ENCODE peak calls at places on chromosomes 16 and 17, in ten cellular contexts. P is NCI-H1092; S is hypothalamus; L is mammary epithelial cell; H is prostate gland; E is LHCN-M2; Y is anterior cingulate cortex; M is ELR; Z is CD8-positive, alpha-beta memory T cell; F is heart right ventricle. C is an unnamed sample.

GRCh38 chr17:47663997-47664941 is 14.6 kb downstream of the KPNB1 start:
- DNase-seq in Y (peak), S (no peak), L (peak), Z (peak), F (peak), P (peak), H (peak), M (peak), E (peak), C (peak)

GRCh38 chr16:54125751-54126655 is 160.6 kb downstream of the IRX3 start:
- DNase-seq in S (no peak), Y (no peak), H (no peak), L (no peak), M (no peak), Z (no peak), E (no peak), P (no peak), F (no peak), C (no peak)

GRCh38 chr17:45729284-45729907 is 54.7 kb upstream of the CRHR1 start:
- DNase-seq in H (no peak), F (no peak), S (no peak), L (no peak), Z (no peak), P (peak), E (peak), M (no peak), Y (no peak), C (no peak)

GRCh38 chr16:11672206-11673090 is 4.2 kb downstream of the SNN start:
- DNase-seq in H (no peak), Z (no peak), M (no peak), S (no peak), F (peak), L (no peak), E (no peak), P (no peak), Y (no peak), C (no peak)

GRCh38 chr17:48545022-48545376 is at the start of gene HOXB2:
- DNase-seq in Y (no peak), P (peak), S (no peak), M (no peak), F (no peak), Z (no peak), E (peak), L (peak), H (no peak), C (no peak)

GRCh38 chr16:85894266-85894665 is 4.7 kb upstream of the IRF8 start:
- DNase-seq in Y (no peak), P (no peak), Z (no peak), M (no peak), S (no peak), F (no peak), L (no peak), E (no peak), H (no peak), C (no peak)

GRCh38 chr17:42284566-42284965 is 3.7 kb upstream of the STAT5A start:
- DNase-seq in M (no peak), E (no peak), L (no peak), S (no peak), P (no peak), H (no peak), F (no peak), Z (no peak), Y (no peak), C (no peak)

GRCh38 chr16:35207059-35207999 is 1747.9 kb downstream of the TP53TG3F start:
- DNase-seq in E (no peak), F (peak), M (no peak), S (no peak), L (no peak), Z (no peak), Y (no peak), H (no peak), P (no peak), C (no peak)

GRCh38 chr16:4008116-4008515 is 108.1 kb downstream of the ADCY9 start:
- DNase-seq in P (no peak), H (no peak), S (no peak), F (no peak), Z (no peak), E (no peak), M (no peak), Y (no peak), L (no peak), C (no peak)

GRCh38 chr16:55922662-55923061 is 47.5 kb upstream of the CES5A start:
- DNase-seq in S (no peak), M (no peak), F (no peak), Y (no peak), H (no peak), P (no peak), E (no peak), L (no peak), Z (no peak), C (no peak)

GRCh38 chr17:61201211-61201610 is 198.4 kb upstream of the TBX2 start:
- DNase-seq in H (no peak), Z (no peak), M (peak), P (no peak), E (peak), S (no peak), Y (no peak), L (peak), F (no peak), C (peak)

GRCh38 chr16:68737730-68738590 is 868 bp downstream of the CDH1 start:
- DNase-seq in L (peak), E (no peak), H (peak), Y (no peak), F (no peak), S (no peak), Z (no peak), M (no peak), P (no peak), C (no peak)

GRCh38 chr16:27365142-27366089 is 36.6 kb upstream of the IL21R start:
- DNase-seq in L (peak), M (peak), E (peak), Z (no peak), S (no peak), F (no peak), P (no peak), Y (no peak), H (no peak), C (no peak)

GRCh38 chr16:87161822-87162676 is 155.1 kb downstream of the C16orf95 start:
- DNase-seq in S (no peak), H (no peak), P (no peak), Y (no peak), Z (no peak), M (no peak), E (no peak), L (peak), F (no peak), C (no peak)

GRCh38 chr16:55047331-55047730 is 116.7 kb downstream of the IRX5 start:
- DNase-seq in S (no peak), H (no peak), L (no peak), E (no peak), Z (no peak), F (no peak), P (no peak), Y (no peak), M (no peak), C (no peak)

GRCh38 chr17:82871056-82871775 is 31.4 kb upstream of the ZNF750 start:
- DNase-seq in P (no peak), Z (no peak), Y (no peak), S (no peak), M (no peak), H (no peak), L (peak), F (peak), E (no peak), C (no peak)

GRCh38 chr16:29029168-29029994 is 44.5 kb downstream of the LAT start:
- DNase-seq in M (peak), Z (peak), E (peak), S (no peak), L (peak), P (no peak), H (no peak), F (no peak), Y (no peak), C (peak)

GRCh38 chr17:43409131-43409530 is 10.3 kb downstream of the ARL4D start:
- DNase-seq in Z (no peak), S (no peak), F (no peak), P (no peak), H (no peak), L (no peak), E (no peak), Y (no peak), M (no peak), C (no peak)

GRCh38 chr17:61479493-61480413 is 27.5 kb downstream of the TBX4 start:
- DNase-seq in F (no peak), Z (no peak), P (no peak), Y (no peak), L (no peak), E (no peak), M (no peak), S (no peak), H (no peak), C (no peak)

GRCh38 chr17:40318835-40319332 is 9.9 kb downstream of the RARA start:
- DNase-seq in Y (no peak), Z (no peak), H (no peak), L (no peak), S (no peak), E (no peak), F (peak), P (no peak), M (peak), C (no peak)

GRCh38 chr16:30472328-30472942 is at the start of gene ITGAL:
- DNase-seq in F (peak), S (no peak), Y (no peak), H (no peak), L (no peak), Z (peak), P (no peak), E (no peak), M (no peak), C (no peak)

GRCh38 chr17:78924481-78925151 is 571 bp downstream of the TIMP2 start:
- DNase-seq in P (no peak), M (peak), F (peak), Y (peak), E (no peak), Z (no peak), L (no peak), H (no peak), S (no peak), C (no peak)

GRCh38 chr17:60671482-60671881 is 6.2 kb upstream of the BCAS3 start:
- DNase-seq in F (no peak), L (peak), M (peak), E (peak), P (no peak), Y (no peak), Z (no peak), H (no peak), S (no peak), C (no peak)

GRCh38 chr17:74528491-74529199 is 2.6 kb downstream of the CD300LB start:
- DNase-seq in L (no peak), P (no peak), E (no peak), F (peak), M (no peak), H (no peak), Z (no peak), S (no peak), Y (no peak), C (no peak)

GRCh38 chr17:10226930-10227695 is 28.7 kb upstream of the GAS7 start:
- DNase-seq in L (no peak), P (no peak), Y (peak), Z (peak), F (peak), S (no peak), H (peak), E (no peak), M (peak), C (no peak)

GRCh38 chr17:1491406-1492248 is 859 bp downstream of the MYO1C start:
- DNase-seq in Z (peak), L (no peak), H (no peak), F (peak), S (no peak), Y (peak), M (peak), E (no peak), P (no peak), C (no peak)

GRCh38 chr16:78503501-78504110 is 404.2 kb downstream of the WWOX start:
- DNase-seq in H (peak), L (no peak), F (peak), E (peak), Y (peak), S (no peak), Z (peak), M (peak), P (peak), C (peak)

GRCh38 chr16:70634861-70635260 is 11.5 kb upstream of the IL34 start:
- DNase-seq in P (no peak), Z (no peak), L (no peak), M (peak), Y (no peak), F (no peak), H (no peak), S (no peak), E (peak), C (no peak)

GRCh38 chr16:1429631-1430030 is 1.2 kb upstream of the PERCC1 start:
- DNase-seq in E (no peak), H (no peak), Y (no peak), S (no peak), M (no peak), P (no peak), F (no peak), Z (no peak), L (no peak), C (no peak)